ENCODE peak calls at places on chromosome 6, in four cellular contexts. F, G, B and H are unnamed samples.
A peak's percentile ranks its signal among the peaks of the same experiment; 100 is the strongest.

GRCh38 chr6:89597988-89598387 is 40.6 kb downstream of the LYRM2 start:
- DNase-seq in F (peak; percentile 17), G (no peak), B (peak; percentile 35), H (peak; percentile 1)

GRCh38 chr6:32883789-32884188 is 29.8 kb downstream of the PSMB9 start:
- DNase-seq in F (no peak), G (no peak), B (peak; percentile 82), H (no peak)

GRCh38 chr6:51932956-51933355 is 154.5 kb downstream of the PKHD1 start:
- DNase-seq in F (no peak), G (no peak), B (no peak), H (no peak)

GRCh38 chr6:116444092-116444491 is 17.1 kb upstream of the CALHM6 start:
- DNase-seq in F (peak; percentile 27), G (no peak), B (peak; percentile 54), H (peak; percentile 29)

GRCh38 chr6:37566209-37566859 is 66.6 kb upstream of the CCDC167 start:
- DNase-seq in F (peak; percentile 57), G (peak; percentile 74), B (no peak), H (no peak)

GRCh38 chr6:150613269-150613668 is 13.6 kb downstream of the PLEKHG1 start:
- DNase-seq in F (no peak), G (no peak), B (no peak), H (no peak)

GRCh38 chr6:104019075-104019474 is 840.6 kb downstream of the HACE1 start:
- DNase-seq in F (no peak), G (no peak), B (no peak), H (no peak)

GRCh38 chr6:35568967-35569606 is 56.4 kb upstream of the TULP1 start:
- DNase-seq in F (no peak), G (no peak), B (no peak), H (no peak)

GRCh38 chr6:168022488-168023321 is 25.2 kb downstream of the KIF25 start:
- DNase-seq in F (no peak), G (no peak), B (no peak), H (no peak)

GRCh38 chr6:138800377-138801150 is 4.7 kb downstream of the ECT2L start:
- DNase-seq in F (no peak), G (no peak), B (no peak), H (no peak)
- TF ChIP-seq CTCF in F (no peak), G (no peak), B (no peak), H (no peak)

GRCh38 chr6:145733207-145733606 is 2.1 kb downstream of the EPM2A start:
- DNase-seq in F (no peak), G (no peak), B (no peak), H (no peak)
- TF ChIP-seq CTCF in F (no peak), G (no peak), B (no peak), H (peak; percentile 22)

GRCh38 chr6:3431994-3432393 is 24.9 kb downstream of the SLC22A23 start:
- DNase-seq in F (no peak), G (no peak), B (no peak), H (no peak)
- TF ChIP-seq CTCF in F (no peak), G (no peak), B (no peak), H (no peak)

GRCh38 chr6:149482542-149483261 is 2.1 kb downstream of the ZC3H12D start:
- DNase-seq in F (no peak), G (no peak), B (no peak), H (no peak)
- TF ChIP-seq CTCF in F (no peak), G (no peak), B (no peak), H (no peak)

GRCh38 chr6:18392346-18392877 is 5.3 kb downstream of the RNF144B start:
- DNase-seq in F (no peak), G (no peak), B (no peak), H (no peak)
- TF ChIP-seq CTCF in F (no peak), G (no peak), B (no peak), H (peak; percentile 13)

GRCh38 chr6:18551228-18551627 is 164.1 kb downstream of the RNF144B start:
- DNase-seq in F (no peak), G (no peak), B (peak; percentile 66), H (peak; percentile 69)

GRCh38 chr6:18543061-18543460 is 155.9 kb downstream of the RNF144B start:
- DNase-seq in F (no peak), G (no peak), B (no peak), H (no peak)

GRCh38 chr6:18550119-18550518 is 163.0 kb downstream of the RNF144B start:
- DNase-seq in F (no peak), G (no peak), B (no peak), H (no peak)

GRCh38 chr6:18545726-18546125 is 158.6 kb downstream of the RNF144B start:
- DNase-seq in F (no peak), G (no peak), B (no peak), H (no peak)
- TF ChIP-seq CTCF in F (no peak), G (no peak), B (no peak), H (no peak)

GRCh38 chr6:31728767-31729514 is at the start of gene DDAH2:
- DNase-seq in F (no peak), G (no peak), B (no peak), H (no peak)
- TF ChIP-seq CTCF in F (no peak), G (no peak), B (peak; percentile 56), H (no peak)

DNA sequence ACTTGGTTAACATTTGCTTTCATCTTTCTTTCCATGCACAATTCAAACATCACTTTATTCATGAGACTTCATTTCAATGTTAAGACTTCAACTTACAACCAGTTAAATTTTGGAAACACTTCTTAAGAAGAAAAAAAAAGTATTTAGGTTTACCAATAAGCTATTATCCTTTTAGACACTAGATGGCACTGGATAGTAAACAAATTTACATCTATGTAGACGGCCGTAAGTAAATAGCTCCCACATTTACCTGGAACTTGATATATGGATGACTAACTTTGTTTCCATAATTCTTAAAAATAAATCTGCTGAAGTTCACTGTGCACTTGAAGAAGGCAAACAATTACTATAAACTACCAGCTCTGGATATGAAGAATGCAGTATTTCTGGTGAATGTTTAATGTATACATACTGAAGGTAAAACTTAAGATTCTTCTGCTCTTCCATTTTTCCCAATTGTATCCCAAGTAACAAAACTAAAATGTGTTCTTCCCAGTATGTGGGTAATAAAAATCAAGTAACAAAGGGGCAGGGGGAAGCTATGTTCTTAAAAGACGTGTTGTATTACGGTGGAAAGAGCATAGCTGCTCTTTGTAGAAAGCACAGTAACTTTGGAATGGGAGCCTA is 130.6 kb upstream of the C6orf118 start:
- DNase-seq in F (peak; percentile 6), G (no peak), B (peak; percentile 54), H (peak; percentile 6)
- TF ChIP-seq CTCF in F (peak; percentile 57), G (no peak), B (peak; percentile 67), H (peak; percentile 69)

GRCh38 chr6:125950293-125950692 is 6.3 kb upstream of the HINT3 start:
- DNase-seq in F (no peak), G (no peak), B (peak; percentile 31), H (peak; percentile 77)

GRCh38 chr6:125953502-125953875 is 3.1 kb upstream of the HINT3 start:
- DNase-seq in F (no peak), G (no peak), B (no peak), H (no peak)

GRCh38 chr6:125954735-125955410 is 1.7 kb upstream of the HINT3 start:
- DNase-seq in F (no peak), G (no peak), B (no peak), H (no peak)

GRCh38 chr6:125951323-125951722 is 5.2 kb upstream of the HINT3 start:
- DNase-seq in F (no peak), G (no peak), B (no peak), H (no peak)

DNA sequence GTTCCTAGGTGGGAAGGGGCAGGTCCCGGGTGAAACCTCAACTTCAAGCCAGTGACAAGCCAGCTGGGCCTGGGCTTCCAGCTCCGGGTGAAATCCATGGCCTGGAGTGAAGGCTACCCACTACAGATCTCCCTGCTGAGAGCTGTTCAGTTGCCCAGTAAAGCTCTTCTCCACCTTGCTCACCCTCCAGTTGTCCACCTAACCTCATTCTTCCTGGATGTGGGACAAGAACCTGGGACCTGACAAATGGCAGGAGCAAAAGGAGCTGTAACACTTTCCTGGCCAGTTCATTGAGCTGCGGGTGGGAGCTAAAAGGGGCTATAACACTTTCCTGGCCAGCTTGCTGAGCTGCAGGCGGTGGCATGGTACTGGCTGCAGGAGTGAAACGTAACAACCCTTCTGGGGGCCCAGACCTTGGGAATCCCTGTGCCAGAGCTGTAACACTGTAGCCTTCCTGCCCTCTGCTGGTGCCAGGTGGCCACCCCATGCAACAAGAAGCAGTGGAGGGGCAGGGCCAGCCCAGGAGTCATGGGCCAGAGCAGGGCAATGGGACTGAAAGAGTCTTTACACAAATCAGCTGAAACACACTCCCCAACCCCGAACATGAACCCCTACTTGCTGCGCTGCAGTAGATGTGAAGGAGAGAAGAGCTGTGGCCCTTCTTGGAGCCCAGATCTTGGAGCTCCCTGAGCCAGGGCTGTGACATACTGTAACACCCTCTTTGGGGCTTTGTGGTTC is 3.6 kb upstream of the HINT3 start:
- DNase-seq in F (no peak), G (no peak), B (peak; percentile 30), H (peak; percentile 33)
- TF ChIP-seq CTCF in F (peak; percentile 43), G (no peak), B (peak; percentile 53), H (peak; percentile 77)